ENCODE peak calls at places on chromosome 1, in ten cellular contexts. One of them, this sample, is unnamed.

GRCh38 chr1:209885403-209886218 is 52.4 kb upstream of the SYT14 start:
- DNase-seq in WTC11: no peak
- DNase-seq in lower lobe of right lung: no peak
- DNase-seq in vagina: no peak
- DNase-seq in Calu3: no peak
- DNase-seq in stomach: no peak
- DNase-seq in fibroblast of lung: peak
- DNase-seq in cardiac fibroblast: no peak
- DNase-seq in adrenal gland: no peak
- DNase-seq in nephron progenitor cell: no peak
- DNase-seq in this sample: no peak

GRCh38 chr1:228210684-228211083 is 2.8 kb downstream of the OBSCN start:
- DNase-seq in WTC11: no peak
- DNase-seq in lower lobe of right lung: no peak
- DNase-seq in vagina: no peak
- DNase-seq in Calu3: no peak
- DNase-seq in stomach: no peak
- DNase-seq in fibroblast of lung: no peak
- DNase-seq in cardiac fibroblast: no peak
- DNase-seq in adrenal gland: no peak
- DNase-seq in nephron progenitor cell: no peak
- DNase-seq in this sample: no peak

GRCh38 chr1:226624526-226624925 is 76.0 kb downstream of the STUM start:
- DNase-seq in WTC11: no peak
- DNase-seq in lower lobe of right lung: peak
- DNase-seq in vagina: no peak
- DNase-seq in Calu3: no peak
- DNase-seq in stomach: no peak
- DNase-seq in fibroblast of lung: peak
- DNase-seq in cardiac fibroblast: peak
- DNase-seq in adrenal gland: no peak
- DNase-seq in nephron progenitor cell: no peak
- DNase-seq in this sample: peak

GRCh38 chr1:156500847-156501686 is 492 bp upstream of the MEF2D start:
- DNase-seq in WTC11: peak
- DNase-seq in lower lobe of right lung: peak
- DNase-seq in vagina: no peak
- DNase-seq in Calu3: peak
- DNase-seq in stomach: peak
- DNase-seq in fibroblast of lung: peak
- DNase-seq in cardiac fibroblast: peak
- DNase-seq in adrenal gland: peak
- DNase-seq in nephron progenitor cell: peak
- DNase-seq in this sample: peak

GRCh38 chr1:93638307-93638847 is 43.3 kb downstream of the BCAR3 start:
- DNase-seq in WTC11: no peak
- DNase-seq in lower lobe of right lung: no peak
- DNase-seq in vagina: no peak
- DNase-seq in Calu3: no peak
- DNase-seq in stomach: peak
- DNase-seq in fibroblast of lung: peak
- DNase-seq in cardiac fibroblast: no peak
- DNase-seq in adrenal gland: no peak
- DNase-seq in nephron progenitor cell: no peak
- DNase-seq in this sample: no peak

GRCh38 chr1:2936568-2937515 is 84.4 kb upstream of the ACTRT2 start:
- DNase-seq in WTC11: no peak
- DNase-seq in lower lobe of right lung: peak
- DNase-seq in vagina: no peak
- DNase-seq in Calu3: no peak
- DNase-seq in stomach: no peak
- DNase-seq in fibroblast of lung: no peak
- DNase-seq in cardiac fibroblast: no peak
- DNase-seq in adrenal gland: no peak
- DNase-seq in nephron progenitor cell: no peak
- DNase-seq in this sample: peak

GRCh38 chr1:6052543-6053205 is 7.0 kb downstream of the KCNAB2 start:
- DNase-seq in WTC11: peak
- DNase-seq in lower lobe of right lung: no peak
- DNase-seq in vagina: no peak
- DNase-seq in Calu3: peak
- DNase-seq in stomach: peak
- DNase-seq in fibroblast of lung: peak
- DNase-seq in cardiac fibroblast: peak
- DNase-seq in adrenal gland: peak
- DNase-seq in nephron progenitor cell: peak
- DNase-seq in this sample: peak

GRCh38 chr1:98452162-98452561 is 209.4 kb upstream of the SNX7 start:
- DNase-seq in WTC11: no peak
- DNase-seq in lower lobe of right lung: no peak
- DNase-seq in vagina: no peak
- DNase-seq in Calu3: no peak
- DNase-seq in stomach: no peak
- DNase-seq in fibroblast of lung: no peak
- DNase-seq in cardiac fibroblast: peak
- DNase-seq in adrenal gland: no peak
- DNase-seq in nephron progenitor cell: no peak
- DNase-seq in this sample: no peak

GRCh38 chr1:119492763-119493162 is 14.2 kb upstream of the HSD3B1 start:
- DNase-seq in WTC11: no peak
- DNase-seq in lower lobe of right lung: no peak
- DNase-seq in vagina: peak
- DNase-seq in Calu3: no peak
- DNase-seq in stomach: no peak
- DNase-seq in fibroblast of lung: no peak
- DNase-seq in cardiac fibroblast: no peak
- DNase-seq in adrenal gland: no peak
- DNase-seq in nephron progenitor cell: no peak
- DNase-seq in this sample: no peak

GRCh38 chr1:99645699-99646531 is at the start of gene PALMD:
- DNase-seq in WTC11: peak
- DNase-seq in lower lobe of right lung: peak
- DNase-seq in vagina: no peak
- DNase-seq in Calu3: peak
- DNase-seq in stomach: peak
- DNase-seq in fibroblast of lung: peak
- DNase-seq in cardiac fibroblast: peak
- DNase-seq in adrenal gland: peak
- DNase-seq in nephron progenitor cell: peak
- DNase-seq in this sample: peak

GRCh38 chr1:201229095-201229494 is 38.5 kb downstream of the IGFN1 start:
- DNase-seq in WTC11: no peak
- DNase-seq in lower lobe of right lung: no peak
- DNase-seq in vagina: no peak
- DNase-seq in Calu3: no peak
- DNase-seq in stomach: no peak
- DNase-seq in fibroblast of lung: no peak
- DNase-seq in cardiac fibroblast: no peak
- DNase-seq in adrenal gland: no peak
- DNase-seq in nephron progenitor cell: no peak
- DNase-seq in this sample: no peak

GRCh38 chr1:15174615-15174983 is 21.1 kb downstream of the TMEM51 start:
- DNase-seq in WTC11: no peak
- DNase-seq in lower lobe of right lung: no peak
- DNase-seq in vagina: no peak
- DNase-seq in Calu3: no peak
- DNase-seq in stomach: no peak
- DNase-seq in fibroblast of lung: no peak
- DNase-seq in cardiac fibroblast: no peak
- DNase-seq in adrenal gland: no peak
- DNase-seq in nephron progenitor cell: no peak
- DNase-seq in this sample: no peak

GRCh38 chr1:218494449-218494852 is 149.3 kb downstream of the TGFB2 start:
- DNase-seq in WTC11: peak
- DNase-seq in lower lobe of right lung: no peak
- DNase-seq in vagina: no peak
- DNase-seq in Calu3: no peak
- DNase-seq in stomach: no peak
- DNase-seq in fibroblast of lung: no peak
- DNase-seq in cardiac fibroblast: no peak
- DNase-seq in adrenal gland: no peak
- DNase-seq in nephron progenitor cell: no peak
- DNase-seq in this sample: no peak

GRCh38 chr1:56411021-56411420 is 168.3 kb downstream of the PLPP3 start:
- DNase-seq in WTC11: no peak
- DNase-seq in lower lobe of right lung: no peak
- DNase-seq in vagina: no peak
- DNase-seq in Calu3: no peak
- DNase-seq in stomach: no peak
- DNase-seq in fibroblast of lung: no peak
- DNase-seq in cardiac fibroblast: no peak
- DNase-seq in adrenal gland: no peak
- DNase-seq in nephron progenitor cell: no peak
- DNase-seq in this sample: no peak

DNA sequence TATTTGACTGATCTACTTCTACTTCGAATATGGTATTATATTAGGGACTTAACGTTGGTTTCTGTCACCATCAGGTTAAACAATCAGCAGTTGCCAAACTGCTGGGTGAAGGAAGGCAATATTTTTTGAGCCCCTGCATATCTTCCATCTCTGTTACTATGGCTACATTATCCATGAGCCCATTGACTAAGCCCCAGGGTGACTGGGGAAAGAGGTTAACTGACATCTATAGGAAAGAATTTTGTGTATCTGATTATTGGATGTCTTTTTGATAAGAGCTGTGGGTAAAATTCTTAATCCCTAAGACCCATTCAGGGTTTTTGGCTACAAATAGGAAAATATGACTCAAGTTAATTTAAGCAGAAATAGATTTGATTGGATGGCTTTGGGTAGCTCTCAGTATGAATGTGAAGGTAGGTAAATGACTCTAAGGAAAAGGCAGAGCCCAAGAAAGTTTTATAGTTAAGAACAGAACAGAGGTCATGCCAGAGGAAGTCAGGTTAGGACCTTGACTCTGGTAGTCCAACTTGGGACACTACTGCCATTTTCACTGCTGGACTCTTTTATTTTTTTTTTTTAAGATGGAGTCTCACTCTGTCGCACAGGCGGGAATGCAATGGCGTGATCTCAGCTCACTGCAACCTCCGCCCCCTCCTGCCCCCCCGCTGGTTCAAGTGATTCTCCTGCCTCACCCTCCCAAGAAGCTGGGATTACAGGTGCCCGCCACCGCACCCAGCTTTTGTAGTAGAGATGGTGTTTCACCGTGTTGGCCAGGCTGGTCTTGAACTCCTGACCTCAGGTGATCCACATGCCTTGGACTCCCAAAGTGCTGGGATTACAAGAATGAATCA is 8.9 kb upstream of the XPR1 start:
- DNase-seq in WTC11: no peak
- DNase-seq in lower lobe of right lung: no peak
- DNase-seq in vagina: no peak
- DNase-seq in Calu3: no peak
- DNase-seq in stomach: no peak
- DNase-seq in fibroblast of lung: no peak
- DNase-seq in cardiac fibroblast: no peak
- DNase-seq in adrenal gland: no peak
- DNase-seq in nephron progenitor cell: no peak
- DNase-seq in this sample: no peak
- TF ChIP-seq CTCF in WTC11: no peak
- TF ChIP-seq CTCF in lower lobe of right lung: no peak
- TF ChIP-seq CTCF in vagina: no peak
- TF ChIP-seq CTCF in Calu3: no peak
- TF ChIP-seq CTCF in stomach: no peak
- TF ChIP-seq CTCF in fibroblast of lung: no peak
- TF ChIP-seq CTCF in cardiac fibroblast: no peak
- TF ChIP-seq CTCF in adrenal gland: no peak
- TF ChIP-seq CTCF in nephron progenitor cell: no peak
- TF ChIP-seq CTCF in this sample: no peak

DNA sequence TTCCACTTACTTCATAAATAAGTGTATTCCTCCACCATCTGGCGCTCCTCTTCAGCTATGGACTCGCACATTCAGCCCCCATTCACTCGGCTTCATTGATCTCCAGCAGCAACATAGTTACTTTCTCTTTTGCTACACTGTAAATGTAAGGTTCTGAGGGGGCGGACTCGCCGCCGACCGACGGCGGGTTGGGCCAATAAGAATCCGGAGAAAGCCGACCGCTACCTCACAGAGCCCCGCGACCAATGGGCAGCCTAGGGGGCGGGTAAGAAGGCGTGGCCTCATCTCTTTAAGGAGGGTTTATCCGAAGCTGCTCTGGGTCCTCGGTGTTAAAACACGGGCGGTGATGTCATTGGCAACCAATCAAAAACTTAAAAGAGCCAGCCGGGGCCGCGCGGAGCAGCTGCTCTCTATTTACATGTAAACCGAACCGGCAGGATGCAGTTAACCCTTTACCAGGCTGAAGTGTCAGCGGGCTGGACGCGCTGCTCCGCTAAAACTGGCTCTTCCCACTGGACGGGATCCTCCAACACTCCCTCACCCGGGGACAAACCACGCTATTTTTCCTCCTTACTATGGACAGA is at the start of gene DUSP10:
- DNase-seq in WTC11: peak
- DNase-seq in lower lobe of right lung: peak
- DNase-seq in vagina: peak
- DNase-seq in Calu3: peak
- DNase-seq in stomach: peak
- DNase-seq in fibroblast of lung: peak
- DNase-seq in cardiac fibroblast: peak
- DNase-seq in adrenal gland: peak
- DNase-seq in nephron progenitor cell: peak
- DNase-seq in this sample: peak
- TF ChIP-seq CTCF in WTC11: no peak
- TF ChIP-seq CTCF in lower lobe of right lung: no peak
- TF ChIP-seq CTCF in vagina: no peak
- TF ChIP-seq CTCF in Calu3: no peak
- TF ChIP-seq CTCF in stomach: no peak
- TF ChIP-seq CTCF in fibroblast of lung: peak
- TF ChIP-seq CTCF in cardiac fibroblast: no peak
- TF ChIP-seq CTCF in adrenal gland: no peak
- TF ChIP-seq CTCF in nephron progenitor cell: no peak
- TF ChIP-seq CTCF in this sample: no peak

GRCh38 chr1:65020774-65021173 is 54.4 kb upstream of the JAK1 start:
- DNase-seq in WTC11: no peak
- DNase-seq in lower lobe of right lung: no peak
- DNase-seq in vagina: no peak
- DNase-seq in Calu3: no peak
- DNase-seq in stomach: no peak
- DNase-seq in fibroblast of lung: no peak
- DNase-seq in cardiac fibroblast: peak
- DNase-seq in adrenal gland: no peak
- DNase-seq in nephron progenitor cell: no peak
- DNase-seq in this sample: no peak
- TF ChIP-seq CTCF in WTC11: no peak
- TF ChIP-seq CTCF in lower lobe of right lung: peak
- TF ChIP-seq CTCF in vagina: no peak
- TF ChIP-seq CTCF in Calu3: peak
- TF ChIP-seq CTCF in stomach: no peak
- TF ChIP-seq CTCF in fibroblast of lung: peak
- TF ChIP-seq CTCF in cardiac fibroblast: peak
- TF ChIP-seq CTCF in adrenal gland: peak
- TF ChIP-seq CTCF in nephron progenitor cell: peak
- TF ChIP-seq CTCF in this sample: peak

DNA sequence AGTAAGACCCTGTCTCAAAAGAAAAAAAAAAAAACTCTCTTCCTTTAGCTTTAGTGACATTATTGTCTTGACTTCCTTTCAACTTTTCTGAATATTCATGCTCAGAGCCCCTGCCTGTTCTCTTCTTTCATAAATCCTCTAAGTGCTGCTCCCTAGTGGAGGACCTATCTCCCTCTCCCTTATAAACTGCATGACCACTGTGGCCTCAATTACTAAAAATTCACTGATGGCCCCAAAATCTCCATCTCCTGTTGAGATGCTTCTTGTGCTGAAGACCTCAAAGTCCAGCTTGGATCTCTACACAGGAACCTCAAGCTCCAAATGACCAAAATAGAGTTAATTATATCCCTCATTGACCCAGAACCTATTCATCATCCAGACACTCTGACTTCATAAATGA is 7.8 kb downstream of the ITLN1 start:
- DNase-seq in WTC11: no peak
- DNase-seq in lower lobe of right lung: no peak
- DNase-seq in vagina: no peak
- DNase-seq in Calu3: no peak
- DNase-seq in stomach: no peak
- DNase-seq in fibroblast of lung: no peak
- DNase-seq in cardiac fibroblast: no peak
- DNase-seq in adrenal gland: no peak
- DNase-seq in nephron progenitor cell: no peak
- DNase-seq in this sample: no peak
- TF ChIP-seq CTCF in WTC11: no peak
- TF ChIP-seq CTCF in lower lobe of right lung: no peak
- TF ChIP-seq CTCF in vagina: no peak
- TF ChIP-seq CTCF in Calu3: no peak
- TF ChIP-seq CTCF in stomach: no peak
- TF ChIP-seq CTCF in fibroblast of lung: no peak
- TF ChIP-seq CTCF in cardiac fibroblast: no peak
- TF ChIP-seq CTCF in adrenal gland: no peak
- TF ChIP-seq CTCF in nephron progenitor cell: no peak
- TF ChIP-seq CTCF in this sample: no peak